ENCODE peak calls at places on chromosomes 13 and 19, in seven cellular contexts. One of them, this sample, is unnamed.

GRCh38 chr19:49371184-49371583 is 7.5 kb downstream of the DKKL1 start:
- DNase-seq in stimulated activated CD4-positive, alpha-beta T cell treated with anti-CD3 and anti-CD28 coated beads, Interleukin-15, amount 100 ng/mL, for 1 hour: no peak
- DNase-seq in SHP77: no peak
- DNase-seq in HFF-Myc: no peak
- DNase-seq in AG04450: no peak
- DNase-seq in left ventricle myocardium inferior: no peak
- DNase-seq in T-helper 1 cell: no peak
- DNase-seq in this sample: no peak

GRCh38 chr13:100673831-100674362 is 698 bp downstream of the TMTC4 start:
- DNase-seq in HFF-Myc: peak; percentile 60
- DNase-seq in AG04450: peak; percentile 63
- DNase-seq in SHP77: peak; percentile 52
- DNase-seq in stimulated activated CD4-positive, alpha-beta T cell treated with anti-CD3 and anti-CD28 coated beads, Interleukin-15, amount 100 ng/mL, for 1 hour: no peak
- DNase-seq in left ventricle myocardium inferior: peak; percentile 66
- DNase-seq in T-helper 1 cell: peak; percentile 24
- DNase-seq in this sample: no peak

GRCh38 chr19:15562861-15563260 is 52.2 kb upstream of the CYP4F8 start:
- DNase-seq in T-helper 1 cell: no peak
- DNase-seq in stimulated activated CD4-positive, alpha-beta T cell treated with anti-CD3 and anti-CD28 coated beads, Interleukin-15, amount 100 ng/mL, for 1 hour: no peak
- DNase-seq in left ventricle myocardium inferior: no peak
- DNase-seq in AG04450: peak; percentile 11
- DNase-seq in HFF-Myc: peak; percentile 55
- DNase-seq in SHP77: no peak
- DNase-seq in this sample: no peak

GRCh38 chr13:113122571-113123225 is at the start of gene F10:
- DNase-seq in left ventricle myocardium inferior: peak; percentile 70
- DNase-seq in T-helper 1 cell: no peak
- DNase-seq in SHP77: no peak
- DNase-seq in AG04450: peak; percentile 39
- DNase-seq in HFF-Myc: no peak
- DNase-seq in stimulated activated CD4-positive, alpha-beta T cell treated with anti-CD3 and anti-CD28 coated beads, Interleukin-15, amount 100 ng/mL, for 1 hour: no peak
- DNase-seq in this sample: no peak

GRCh38 chr13:72544042-72544441 is 183.4 kb downstream of the MZT1 start:
- DNase-seq in HFF-Myc: no peak
- DNase-seq in left ventricle myocardium inferior: no peak
- DNase-seq in T-helper 1 cell: no peak
- DNase-seq in AG04450: no peak
- DNase-seq in SHP77: no peak
- DNase-seq in stimulated activated CD4-positive, alpha-beta T cell treated with anti-CD3 and anti-CD28 coated beads, Interleukin-15, amount 100 ng/mL, for 1 hour: no peak
- DNase-seq in this sample: no peak

GRCh38 chr19:15318241-15318691 is 14.1 kb downstream of the BRD4 start:
- DNase-seq in stimulated activated CD4-positive, alpha-beta T cell treated with anti-CD3 and anti-CD28 coated beads, Interleukin-15, amount 100 ng/mL, for 1 hour: no peak
- DNase-seq in HFF-Myc: no peak
- DNase-seq in T-helper 1 cell: no peak
- DNase-seq in left ventricle myocardium inferior: no peak
- DNase-seq in SHP77: no peak
- DNase-seq in AG04450: no peak
- DNase-seq in this sample: no peak

GRCh38 chr19:32407004-32407992 is 1.7 kb downstream of the DPY19L3 start:
- DNase-seq in stimulated activated CD4-positive, alpha-beta T cell treated with anti-CD3 and anti-CD28 coated beads, Interleukin-15, amount 100 ng/mL, for 1 hour: no peak
- DNase-seq in AG04450: no peak
- DNase-seq in T-helper 1 cell: no peak
- DNase-seq in SHP77: peak; percentile 46
- DNase-seq in left ventricle myocardium inferior: no peak
- DNase-seq in HFF-Myc: no peak
- DNase-seq in this sample: no peak

GRCh38 chr19:14555918-14556661 is 15.8 kb downstream of the NDUFB7 start:
- DNase-seq in stimulated activated CD4-positive, alpha-beta T cell treated with anti-CD3 and anti-CD28 coated beads, Interleukin-15, amount 100 ng/mL, for 1 hour: no peak
- DNase-seq in left ventricle myocardium inferior: no peak
- DNase-seq in SHP77: no peak
- DNase-seq in AG04450: no peak
- DNase-seq in T-helper 1 cell: no peak
- DNase-seq in HFF-Myc: no peak
- DNase-seq in this sample: no peak

GRCh38 chr19:8487137-8487851 is 15.1 kb downstream of the PRAM1 start:
- DNase-seq in HFF-Myc: no peak
- DNase-seq in stimulated activated CD4-positive, alpha-beta T cell treated with anti-CD3 and anti-CD28 coated beads, Interleukin-15, amount 100 ng/mL, for 1 hour: peak; percentile 28
- DNase-seq in T-helper 1 cell: peak; percentile 41
- DNase-seq in left ventricle myocardium inferior: no peak
- DNase-seq in SHP77: no peak
- DNase-seq in AG04450: no peak
- DNase-seq in this sample: no peak

GRCh38 chr13:91358384-91358776 is 10.9 kb downstream of the MIR17HG start:
- DNase-seq in left ventricle myocardium inferior: no peak
- DNase-seq in AG04450: no peak
- DNase-seq in T-helper 1 cell: no peak
- DNase-seq in SHP77: no peak
- DNase-seq in stimulated activated CD4-positive, alpha-beta T cell treated with anti-CD3 and anti-CD28 coated beads, Interleukin-15, amount 100 ng/mL, for 1 hour: no peak
- DNase-seq in HFF-Myc: no peak
- DNase-seq in this sample: no peak

GRCh38 chr19:12720851-12721655 is 2.7 kb downstream of the TNPO2 start:
- DNase-seq in HFF-Myc: no peak
- DNase-seq in SHP77: no peak
- DNase-seq in left ventricle myocardium inferior: no peak
- DNase-seq in stimulated activated CD4-positive, alpha-beta T cell treated with anti-CD3 and anti-CD28 coated beads, Interleukin-15, amount 100 ng/mL, for 1 hour: no peak
- DNase-seq in T-helper 1 cell: no peak
- DNase-seq in AG04450: no peak
- DNase-seq in this sample: no peak

GRCh38 chr19:50379602-50380001 is 3.3 kb downstream of the NR1H2 start:
- DNase-seq in left ventricle myocardium inferior: no peak
- DNase-seq in HFF-Myc: no peak
- DNase-seq in stimulated activated CD4-positive, alpha-beta T cell treated with anti-CD3 and anti-CD28 coated beads, Interleukin-15, amount 100 ng/mL, for 1 hour: no peak
- DNase-seq in AG04450: no peak
- DNase-seq in T-helper 1 cell: no peak
- DNase-seq in SHP77: no peak
- DNase-seq in this sample: no peak